ENCODE peak calls at places on chromosomes 13 and 19, in four cellular contexts. W, Z, V and Y are unnamed samples.

GRCh38 chr19:35266149-35266903 is 2.4 kb upstream of the USF2 start:
- ATAC-seq in W (no peak), Z (no peak), V (no peak), Y (no peak)

GRCh38 chr19:48484931-48485612 is 15.9 kb downstream of the CYTH2 start:
- ATAC-seq in V (no peak), W (no peak), Z (no peak), Y (no peak)

GRCh38 chr19:49434907-49435577 is 6.3 kb downstream of the SLC17A7 start:
- ATAC-seq in Z (peak), W (no peak), V (peak), Y (no peak)

GRCh38 chr19:3403489-3404323 is 37.3 kb downstream of the NFIC start:
- ATAC-seq in Z (peak), W (peak), V (peak), Y (peak)

GRCh38 chr13:24905242-24905641 is 141.3 kb downstream of the RNF17 start:
- ATAC-seq in W (no peak), V (no peak), Z (no peak), Y (no peak)

GRCh38 chr19:40256511-40256910 is 28.6 kb downstream of the AKT2 start:
- ATAC-seq in Z (no peak), W (no peak), V (no peak), Y (no peak)

GRCh38 chr19:46317339-46317738 is 20.5 kb downstream of the HIF3A start:
- ATAC-seq in Z (no peak), W (no peak), V (no peak), Y (no peak)

GRCh38 chr19:58398087-58398486 is 2.6 kb downstream of the RNF225 start:
- ATAC-seq in V (no peak), W (no peak), Z (no peak), Y (no peak)

GRCh38 chr19:27746691-27747380 is 1466.1 kb downstream of the UQCRFS1 start:
- ATAC-seq in W (peak), Z (peak), V (peak), Y (peak)

GRCh38 chr19:38877781-38878574 is at the start of gene RINL:
- ATAC-seq in V (peak), Z (peak), W (peak), Y (peak)

GRCh38 chr19:18723871-18724377 is 40.4 kb downstream of the CRTC1 start:
- ATAC-seq in Z (no peak), V (no peak), W (no peak), Y (no peak)

GRCh38 chr19:384801-385169 is 24.2 kb downstream of the C2CD4C start:
- ATAC-seq in V (no peak), W (no peak), Z (no peak), Y (no peak)

GRCh38 chr19:28504139-28504538 is 708.8 kb downstream of the UQCRFS1 start:
- ATAC-seq in W (peak), Z (peak), V (no peak), Y (no peak)

GRCh38 chr19:33241091-33241529 is 15.5 kb upstream of the SLC7A10 start:
- ATAC-seq in W (peak), V (peak), Z (peak), Y (no peak)

DNA sequence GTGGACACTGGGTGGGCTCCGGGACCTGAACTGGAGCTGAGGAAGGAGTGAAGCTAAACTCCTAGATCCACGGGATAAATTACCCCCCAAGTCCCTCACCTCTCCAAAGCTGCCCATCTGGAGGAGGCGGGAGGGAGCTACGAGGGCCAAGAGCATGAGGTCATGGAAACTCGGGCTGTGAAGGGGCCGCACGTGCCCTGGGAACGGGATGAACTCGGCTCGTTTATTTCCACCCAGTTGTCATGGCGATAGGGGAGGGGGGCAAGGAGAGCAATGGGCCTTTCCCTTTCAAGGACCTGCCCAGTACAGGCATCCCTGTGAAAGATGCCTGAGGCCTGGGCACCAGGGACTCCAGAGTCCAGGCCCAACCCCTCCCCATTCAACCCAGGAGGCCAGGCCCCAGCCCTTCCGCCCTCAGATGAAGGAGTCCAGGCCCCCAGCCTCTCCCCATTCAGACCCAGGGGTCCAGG is 3.8 kb downstream of the PPP1R12C start:
- ATAC-seq in Z (no peak), V (peak), W (peak), Y (peak)
- TF ChIP-seq EP300 in Z (no peak), V (no peak), W (peak), Y (peak)

GRCh38 chr13:45295536-45295935 is 45.4 kb downstream of the TPT1 start:
- ATAC-seq in W (no peak), Z (no peak), V (no peak), Y (no peak)
- TF ChIP-seq EP300 in W (no peak), Z (no peak), V (no peak), Y (no peak)

DNA sequence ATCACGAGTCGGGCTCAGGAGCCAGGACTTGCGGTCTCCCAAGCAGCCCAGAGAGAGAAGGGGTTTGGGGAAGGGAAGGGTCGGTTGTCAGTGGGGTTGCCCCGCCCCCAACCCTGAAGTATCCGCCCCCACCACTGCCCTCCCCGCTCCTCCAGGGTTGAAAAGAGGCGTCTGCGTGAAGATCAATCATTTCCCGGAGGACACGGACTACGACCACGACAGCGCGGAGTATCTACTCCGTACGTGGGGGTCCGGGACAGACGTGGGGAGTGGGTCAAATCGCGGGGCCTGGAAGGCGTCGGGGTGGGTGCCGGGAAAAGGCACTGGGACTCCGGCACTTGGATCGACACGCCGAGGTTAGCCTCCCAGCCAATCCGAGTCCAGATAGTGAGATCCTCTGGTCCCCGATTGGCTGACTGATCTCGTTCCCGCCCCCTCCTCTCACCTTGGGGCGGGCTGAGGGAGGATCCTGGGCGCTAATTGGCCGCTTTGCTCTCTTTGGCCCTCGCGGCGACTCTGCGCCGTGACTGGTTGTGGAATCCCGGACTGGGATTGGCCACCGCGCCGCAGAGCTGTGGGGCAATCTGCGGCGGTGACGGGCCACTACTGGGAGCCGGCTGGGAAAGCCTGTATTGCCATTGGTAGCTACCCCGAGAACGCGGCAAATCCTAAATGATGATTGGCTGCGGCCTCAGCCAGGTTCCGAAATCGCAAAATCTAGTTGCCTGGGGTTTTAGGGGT is 13.3 kb upstream of the CACNG6 start:
- ATAC-seq in Z (peak), W (peak), V (peak), Y (peak)
- TF ChIP-seq EP300 in Z (no peak), W (no peak), V (no peak), Y (no peak)

GRCh38 chr19:44746946-44747738 is 1.4 kb upstream of the BCL3 start:
- ATAC-seq in W (peak), V (peak), Z (peak), Y (peak)

GRCh38 chr19:44746616-44746945 is 1.9 kb upstream of the BCL3 start:
- ATAC-seq in V (no peak), W (no peak), Z (no peak), Y (no peak)

GRCh38 chr19:44747739-44748425 is 626 bp upstream of the BCL3 start:
- ATAC-seq in V (peak), W (peak), Z (peak), Y (peak)

GRCh38 chr19:44745887-44746600 is 2.5 kb upstream of the BCL3 start:
- ATAC-seq in V (no peak), Z (no peak), W (no peak), Y (no peak)

DNA sequence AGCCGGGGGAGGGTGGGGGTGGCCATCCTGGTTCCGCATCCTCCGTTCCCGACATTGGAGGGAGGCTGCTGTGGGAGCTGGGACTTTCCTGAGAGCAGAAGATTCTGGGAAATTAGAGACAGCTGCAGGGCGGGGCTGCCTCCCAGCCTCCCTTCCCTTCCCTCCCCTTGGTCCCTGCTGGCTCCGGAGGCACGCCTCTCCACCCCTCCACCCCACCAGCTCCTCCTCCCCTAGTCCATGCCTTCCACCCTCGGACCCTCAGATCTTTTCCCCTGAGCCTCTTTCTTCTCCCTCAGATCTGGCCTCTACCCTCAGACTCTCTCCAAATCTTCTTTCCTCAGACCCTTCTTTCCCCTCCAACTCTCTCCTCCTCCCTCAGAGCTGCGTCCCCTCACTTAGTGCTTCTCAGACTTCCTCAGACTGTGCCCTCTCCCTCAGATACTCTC is 3.1 kb upstream of the BCL3 start:
- ATAC-seq in V (peak), W (peak), Z (no peak), Y (peak)
- TF ChIP-seq EP300 in V (peak), W (peak), Z (no peak), Y (no peak)

DNA sequence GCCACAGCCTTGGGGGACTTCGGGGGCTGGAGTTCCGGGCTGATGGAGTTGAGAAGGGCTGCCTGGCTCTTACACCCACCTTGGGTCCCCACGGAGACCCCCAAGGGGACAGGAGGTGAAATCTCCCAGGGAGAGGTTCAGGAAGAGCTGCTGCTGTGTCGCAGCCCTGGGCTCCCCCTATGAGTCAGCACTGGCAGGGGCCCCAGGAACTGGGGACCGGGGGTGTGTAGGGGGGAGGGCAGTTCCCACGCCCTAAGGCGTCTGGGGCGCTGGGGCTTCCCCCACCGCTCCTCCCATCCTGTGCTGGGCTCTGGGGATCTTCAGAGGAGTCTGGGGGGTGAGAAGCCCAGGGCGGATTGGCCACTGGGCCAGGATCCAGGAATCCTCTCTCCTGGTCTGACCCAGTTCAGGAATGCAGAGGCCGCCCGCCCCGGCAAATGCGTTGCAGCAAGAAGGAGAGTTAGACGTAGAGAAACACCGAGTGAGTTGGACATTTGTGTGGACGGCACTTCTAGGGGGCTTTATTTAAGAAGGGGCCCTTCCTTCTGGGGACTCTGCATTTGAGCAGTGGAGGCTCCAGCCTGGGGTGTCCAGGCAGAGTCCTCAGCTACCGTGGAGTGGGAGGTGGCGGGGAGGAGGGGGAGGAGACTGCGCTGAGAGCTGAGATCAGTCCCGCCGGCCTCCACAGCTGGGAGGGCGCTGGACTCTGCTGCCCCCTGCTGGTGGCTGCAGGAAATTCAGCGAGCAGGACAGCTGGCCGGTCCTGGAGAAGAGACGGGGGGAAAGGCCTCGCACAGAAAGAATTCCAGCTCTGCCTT is 15.0 kb upstream of the NANOS3 start:
- ATAC-seq in W (peak), V (peak), Z (peak), Y (peak)
- TF ChIP-seq EP300 in W (peak), V (peak), Z (no peak), Y (no peak)

DNA sequence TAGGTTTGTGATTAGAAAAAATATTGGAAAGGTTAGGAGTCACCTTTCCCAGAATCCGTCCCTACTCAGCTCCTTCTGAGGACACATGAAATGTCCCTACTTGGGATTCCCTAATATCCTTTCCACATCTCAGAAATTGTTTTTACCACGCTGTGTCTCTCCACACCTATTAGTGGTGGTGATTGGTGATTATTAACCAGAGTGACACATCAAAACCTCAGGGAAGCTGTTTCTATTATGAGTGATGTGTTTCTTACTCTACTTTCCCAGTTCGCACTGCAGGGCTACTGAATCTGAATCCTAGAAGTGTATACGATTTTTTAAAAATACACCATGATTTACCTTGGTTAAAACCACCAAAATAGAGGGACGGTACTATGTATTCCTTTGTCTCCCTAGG is 460.8 kb downstream of the TBC1D4 start:
- ATAC-seq in Z (no peak), V (no peak), W (no peak), Y (no peak)
- TF ChIP-seq EP300 in Z (no peak), V (no peak), W (no peak), Y (no peak)

GRCh38 chr13:79459906-79460305 is 21.0 kb upstream of the NDFIP2 start:
- ATAC-seq in Z (no peak), W (no peak), V (no peak), Y (no peak)
- TF ChIP-seq EP300 in Z (no peak), W (no peak), V (no peak), Y (no peak)

DNA sequence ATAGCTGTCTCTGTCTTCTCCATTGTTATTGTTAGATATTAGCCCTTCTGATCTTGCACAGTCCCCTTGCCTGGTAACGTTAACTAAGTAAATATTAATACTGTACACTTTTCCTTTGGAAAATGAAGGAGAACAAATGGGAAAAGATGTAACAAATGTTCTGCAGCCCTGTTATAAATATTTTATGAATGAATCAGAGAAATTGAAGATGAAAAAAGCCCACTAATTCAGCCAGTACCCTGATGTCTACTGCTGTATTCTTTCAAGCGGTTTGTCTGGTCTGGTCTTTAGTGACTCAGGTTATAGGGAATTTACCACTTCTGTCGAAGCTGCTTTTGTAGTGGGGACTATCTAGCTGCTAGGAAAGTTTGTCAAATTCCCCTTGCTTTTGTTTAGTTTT is 121.0 kb downstream of the COG6 start:
- ATAC-seq in V (peak), Z (no peak), W (no peak), Y (no peak)
- TF ChIP-seq EP300 in V (no peak), Z (no peak), W (no peak), Y (no peak)

DNA sequence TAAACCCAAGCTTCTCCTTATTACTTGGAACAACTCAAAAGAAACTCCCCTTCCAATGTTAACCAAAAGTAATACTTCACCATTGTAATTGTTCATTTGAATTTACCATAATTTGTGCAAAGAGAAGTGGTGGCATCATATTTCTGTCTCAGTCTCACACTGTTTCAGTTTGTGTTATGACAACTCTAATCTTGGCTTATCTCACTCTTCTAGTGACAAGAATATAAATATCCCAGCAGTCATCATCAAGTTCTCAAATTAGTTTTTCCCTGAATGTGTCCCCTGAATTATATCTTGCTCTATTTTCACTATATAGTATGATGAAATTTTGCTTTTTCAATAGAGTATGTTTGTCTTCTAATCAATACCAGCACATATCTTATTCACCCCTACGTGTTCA is 681.4 kb upstream of the PRR20A start:
- ATAC-seq in V (no peak), Z (no peak), W (no peak), Y (no peak)
- TF ChIP-seq EP300 in V (no peak), Z (no peak), W (no peak), Y (no peak)